ENCODE peak calls at places on chromosome 17, in four cellular contexts. P is brain microvascular endothelial cell, Z is pancreas, W is uterus. T is an unnamed sample.

GRCh38 chr17:56310780-56311179 is 157.5 kb downstream of the ANKFN1 start:
- DNase-seq in P (no peak), Z (no peak), W (no peak), T (no peak)

GRCh38 chr17:61335105-61335844 is 64.4 kb upstream of the TBX2 start:
- DNase-seq in P (no peak), Z (no peak), W (no peak), T (no peak)

GRCh38 chr17:36888236-36888957 is 48.9 kb upstream of the LHX1 start:
- DNase-seq in P (no peak), Z (no peak), W (no peak), T (no peak)

GRCh38 chr17:43881758-43882505 is 25.4 kb downstream of the MPP2 start:
- DNase-seq in P (no peak), Z (no peak), W (no peak), T (no peak)

GRCh38 chr17:79904865-79905264 is 65.6 kb upstream of the CBX4 start:
- DNase-seq in P (no peak), Z (no peak), W (no peak), T (no peak)

GRCh38 chr17:45320931-45321461 is 4.2 kb upstream of the MAP3K14 start:
- DNase-seq in P (peak), Z (no peak), W (peak), T (no peak)

GRCh38 chr17:77326636-77327035 is 185.9 kb downstream of the SEC14L1 start:
- DNase-seq in P (no peak), Z (no peak), W (peak), T (no peak)

GRCh38 chr17:37067555-37068111 is 118.9 kb downstream of the AATF start:
- DNase-seq in P (peak), Z (peak), W (no peak), T (no peak)

GRCh38 chr17:77824780-77825280 is 133.7 kb upstream of the TNRC6C start:
- DNase-seq in P (no peak), Z (no peak), W (no peak), T (no peak)

GRCh38 chr17:81004336-81005015 is 12.8 kb downstream of the CHMP6 start:
- DNase-seq in P (no peak), Z (no peak), W (no peak), T (no peak)

GRCh38 chr17:8332688-8333087 is 7.0 kb upstream of the ODF4 start:
- DNase-seq in P (no peak), Z (no peak), W (no peak), T (peak)

GRCh38 chr17:78573955-78574354 is 3.2 kb downstream of the DNAH17 start:
- DNase-seq in P (no peak), Z (no peak), W (no peak), T (no peak)

GRCh38 chr17:61451538-61452300 is 503 bp upstream of the TBX4 start:
- DNase-seq in P (no peak), Z (no peak), W (no peak), T (peak)

GRCh38 chr17:29571883-29572681 is 3.6 kb downstream of the TP53I13 start:
- DNase-seq in P (no peak), Z (peak), W (no peak), T (no peak)

GRCh38 chr17:34195987-34196386 is 59.1 kb upstream of the CCL2 start:
- DNase-seq in P (no peak), Z (no peak), W (no peak), T (no peak)

GRCh38 chr17:72101526-72101925 is 19.3 kb upstream of the SOX9 start:
- DNase-seq in P (no peak), Z (no peak), W (no peak), T (no peak)

GRCh38 chr17:16920628-16921020 is 51.3 kb downstream of the TNFRSF13B start:
- DNase-seq in P (no peak), Z (no peak), W (no peak), T (no peak)

GRCh38 chr17:73609688-73610210 is 34.5 kb downstream of the SDK2 start:
- DNase-seq in P (no peak), Z (no peak), W (no peak), T (no peak)

GRCh38 chr17:79695293-79696158 is 35.2 kb upstream of the ENPP7 start:
- DNase-seq in P (peak), Z (no peak), W (no peak), T (no peak)

GRCh38 chr17:73941919-73942530 is 261.5 kb upstream of the RPL38 start:
- DNase-seq in P (no peak), Z (no peak), W (no peak), T (no peak)

GRCh38 chr17:60442271-60443201 is 20.2 kb downstream of the CHCT1 start:
- DNase-seq in P (peak), Z (no peak), W (no peak), T (no peak)

GRCh38 chr17:74240637-74241036 is 27.3 kb downstream of the TTYH2 start:
- DNase-seq in P (no peak), Z (no peak), W (no peak), T (no peak)

GRCh38 chr17:34511931-34512330 is 67.5 kb upstream of the TMEM132E start:
- DNase-seq in P (no peak), Z (no peak), W (no peak), T (no peak)

GRCh38 chr17:82551779-82552457 is 32.4 kb downstream of the FOXK2 start:
- DNase-seq in P (peak), Z (peak), W (peak), T (peak)

GRCh38 chr17:7574176-7574953 is 5.1 kb upstream of the CD68 start:
- DNase-seq in P (no peak), Z (no peak), W (no peak), T (no peak)

GRCh38 chr17:3006801-3007200 is 56.6 kb downstream of the OR1D5 start:
- DNase-seq in P (no peak), Z (no peak), W (no peak), T (no peak)

GRCh38 chr17:44914148-44914547 is 1.2 kb downstream of the GFAP start:
- DNase-seq in P (no peak), Z (no peak), W (no peak), T (no peak)

DNA sequence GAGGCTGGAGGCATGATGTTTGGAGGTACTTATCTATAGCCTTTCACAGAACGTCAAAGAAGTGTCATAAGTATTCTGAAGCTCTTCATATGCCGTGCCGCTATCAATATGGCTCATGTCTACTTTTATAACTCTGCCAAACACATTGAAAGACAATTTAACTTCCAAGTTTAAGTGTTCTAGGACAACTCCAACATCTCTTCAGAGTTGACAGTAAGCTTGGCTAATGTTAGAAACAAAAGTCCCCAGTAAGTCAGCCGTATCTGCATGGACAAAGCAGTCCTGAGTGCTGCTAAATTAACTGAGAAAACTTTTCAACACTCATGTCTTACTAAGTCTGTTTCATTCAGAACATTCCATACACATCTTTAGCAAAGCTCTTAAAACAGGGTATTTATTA is 32.2 kb downstream of the GRB2 start:
- DNase-seq in P (no peak), Z (no peak), W (no peak), T (no peak)
- TF ChIP-seq CTCF in P (no peak), Z (no peak), W (no peak), T (no peak)

GRCh38 chr17:19796457-19796856 is 48.4 kb upstream of the ALDH3A1 start:
- DNase-seq in P (no peak), Z (no peak), W (no peak), T (no peak)

GRCh38 chr17:19799796-19800195 is 51.7 kb upstream of the ALDH3A1 start:
- DNase-seq in P (no peak), Z (no peak), W (no peak), T (no peak)

GRCh38 chr17:19805006-19805405 is 56.9 kb upstream of the ALDH3A1 start:
- DNase-seq in P (no peak), Z (no peak), W (no peak), T (no peak)

DNA sequence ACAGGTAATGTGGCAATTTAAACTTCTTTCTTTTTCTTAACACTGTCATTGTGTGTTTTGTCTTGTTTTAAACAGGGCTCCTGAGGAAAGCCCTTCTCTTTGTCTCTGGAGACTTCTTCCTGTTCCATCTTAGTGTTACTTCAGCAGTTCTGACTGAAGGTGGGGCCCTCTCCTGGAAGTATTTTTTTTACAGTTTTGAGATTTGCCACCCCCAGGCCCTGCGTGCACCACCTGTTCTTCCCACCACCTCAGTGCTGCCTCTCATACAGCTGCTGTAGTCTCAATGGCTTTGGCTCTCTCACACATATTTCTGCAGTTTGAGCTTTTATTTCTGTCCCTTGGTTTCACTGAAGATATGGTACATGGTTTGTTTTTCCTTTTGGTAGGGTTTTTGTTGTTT is 52.5 kb upstream of the ALDH3A1 start:
- DNase-seq in P (no peak), Z (no peak), W (no peak), T (no peak)
- TF ChIP-seq CTCF in P (no peak), Z (no peak), W (no peak), T (no peak)

GRCh38 chr17:48023408-48024148 is 14.0 kb downstream of the COPZ2 start:
- DNase-seq in P (no peak), Z (peak), W (peak), T (peak)
- TF ChIP-seq CTCF in P (peak), Z (peak), W (peak), T (no peak)

DNA sequence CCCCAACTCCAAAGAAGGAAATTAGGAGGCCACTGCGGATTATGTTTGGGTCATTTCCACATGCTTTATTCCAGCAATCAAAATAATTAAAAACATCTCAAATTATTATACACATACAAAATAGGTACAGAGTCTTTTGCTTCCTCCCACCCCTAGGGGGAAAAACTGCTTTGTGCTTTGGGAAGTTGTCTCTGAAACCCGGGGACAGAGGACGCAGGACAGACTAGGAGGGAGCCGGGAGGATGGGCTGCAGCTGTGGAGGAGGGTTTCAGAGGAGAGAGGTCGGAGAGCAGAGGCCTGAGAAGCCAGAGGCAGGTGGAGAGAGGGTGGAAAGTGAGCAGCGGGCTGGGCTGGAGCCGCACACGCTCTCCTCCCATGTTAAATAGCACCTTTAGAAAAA is 17.4 kb downstream of the COL1A1 start:
- DNase-seq in P (no peak), Z (peak), W (no peak), T (peak)
- TF ChIP-seq CTCF in P (peak), Z (no peak), W (no peak), T (no peak)

GRCh38 chr17:13600475-13601316 is 1.0 kb downstream of the HS3ST3A1 start:
- DNase-seq in P (no peak), Z (no peak), W (no peak), T (peak)
- TF ChIP-seq CTCF in P (no peak), Z (no peak), W (no peak), T (no peak)